ENCODE peak calls at places on chromosomes 5 and 9, in four cellular contexts. Z, A, B and I are unnamed samples. For H3K4me1, the result is how much of the 10 kb centered on the place peaks cover.

GRCh38 chr5:53019320-53019719 is 30.2 kb downstream of the ITGA2 start:
- DNase-seq in B (peak), Z (no peak), A (no peak), I (peak)

GRCh38 chr5:134649163-134649916 is 755 bp downstream of the SEC24A start:
- DNase-seq in Z (peak), B (peak), A (peak), I (no peak)

GRCh38 chr5:38738898-38739743 is 106.7 kb upstream of the OSMR start:
- DNase-seq in Z (no peak), A (no peak), B (peak), I (peak)

GRCh38 chr9:107149756-107150155 is 133.3 kb upstream of the RAD23B start:
- DNase-seq in Z (no peak), B (no peak), A (no peak), I (no peak)

GRCh38 chr5:176578391-176578808 is 29.3 kb downstream of the CDHR2 start:
- DNase-seq in Z (no peak), B (no peak), A (no peak), I (peak)

GRCh38 chr5:125826214-125826613 is 597.0 kb upstream of the GRAMD2B start:
- DNase-seq in Z (no peak), B (no peak), A (no peak), I (no peak)

GRCh38 chr5:159262472-159262858 is 625 bp upstream of the UBLCP1 start:
- DNase-seq in A (no peak), B (no peak), Z (no peak), I (no peak)

GRCh38 chr9:121841771-121842611 is 190.6 kb downstream of the DAB2IP start:
- DNase-seq in Z (no peak), A (no peak), B (peak), I (no peak)

GRCh38 chr9:84970432-84970831 is 300.9 kb downstream of the NTRK2 start:
- DNase-seq in Z (no peak), A (no peak), B (no peak), I (no peak)

GRCh38 chr5:130333089-130333488 is 428.8 kb downstream of the CHSY3 start:
- DNase-seq in Z (no peak), B (peak), A (no peak), I (peak)

GRCh38 chr9:131612851-131613250 is 67.5 kb downstream of the PRRT1B start:
- DNase-seq in B (no peak), A (no peak), Z (no peak), I (no peak)

GRCh38 chr5:9712506-9713285 is 82.5 kb upstream of the TAS2R1 start:
- DNase-seq in Z (no peak), B (peak), A (no peak), I (peak)

GRCh38 chr5:63726491-63726890 is 235.8 kb downstream of the HTR1A start:
- DNase-seq in B (no peak), Z (no peak), A (no peak), I (no peak)

GRCh38 chr5:34762321-34762871 is 76.6 kb upstream of the TTC23L start:
- DNase-seq in B (peak), Z (no peak), A (no peak), I (peak)

GRCh38 chr9:85978496-85978895 is 37.5 kb downstream of the NAA35 start:
- DNase-seq in A (no peak), Z (no peak), B (no peak), I (peak)

GRCh38 chr5:171166766-171167165 is 142.3 kb upstream of the TLX3 start:
- DNase-seq in Z (no peak), B (no peak), A (no peak), I (no peak)

GRCh38 chr5:139104577-139105271 is 93.4 kb downstream of the SIL1 start:
- DNase-seq in B (no peak), Z (no peak), A (peak), I (peak)

GRCh38 chr5:38420691-38421395 is 135.6 kb downstream of the LIFR start:
- DNase-seq in B (peak), Z (no peak), A (no peak), I (peak)

GRCh38 chr5:457195-457961 is 14.4 kb downstream of the EXOC3 start:
- DNase-seq in A (peak), B (no peak), Z (peak), I (no peak)

GRCh38 chr9:130971294-130971849 is 32.3 kb upstream of the FIBCD1 start:
- DNase-seq in A (no peak), Z (no peak), B (no peak), I (no peak)

GRCh38 chr5:103721183-103721582 is 158.6 kb upstream of the NUDT12 start:
- DNase-seq in A (no peak), Z (no peak), B (no peak), I (no peak)

GRCh38 chr9:137482094-137482781 is 23.1 kb upstream of the NSMF start:
- DNase-seq in Z (peak), B (peak), A (peak), I (peak)

GRCh38 chr9:71678999-71679398 is 89.3 kb downstream of the CEMIP2 start:
- DNase-seq in A (no peak), Z (no peak), B (no peak), I (no peak)

GRCh38 chr9:131348631-131349521 is 45.0 kb upstream of the PRRC2B start:
- DNase-seq in A (no peak), Z (peak), B (no peak), I (no peak)

GRCh38 chr9:35553670-35554543 is 51.2 kb upstream of the TESK1 start:
- DNase-seq in Z (no peak), A (peak), B (peak), I (peak)

GRCh38 chr9:134304712-134305111 is 21.5 kb upstream of the RXRA start:
- DNase-seq in B (no peak), A (peak), Z (peak), I (no peak)

GRCh38 chr5:174222891-174223290 is 177.4 kb downstream of the NSG2 start:
- DNase-seq in A (no peak), Z (no peak), B (no peak), I (no peak)
- H3K4me1 ChIP-seq in A (under half), Z (under half), B (under half), I (under half)

DNA sequence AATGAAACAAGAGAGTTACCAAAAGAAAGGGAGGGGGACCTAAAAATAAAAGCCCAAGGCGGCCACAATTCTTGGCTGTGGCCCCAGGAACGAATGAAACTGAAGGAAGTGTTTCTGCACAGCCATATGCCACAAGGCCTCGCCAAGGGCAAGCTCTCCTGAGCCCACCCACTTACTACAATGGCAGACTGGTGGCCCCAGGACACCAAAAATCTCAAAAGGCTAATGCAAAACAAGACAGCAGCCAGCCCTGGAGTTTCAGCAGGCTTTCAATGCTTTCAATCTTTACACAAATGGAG is 4.0 kb downstream of the CAMSAP1 start:
- DNase-seq in Z (no peak), A (no peak), B (no peak), I (no peak)
- H3K4me1 ChIP-seq in Z (half or more), A (under half), B (under half), I (under half)

GRCh38 chr9:69171049-69171448 is 3.0 kb upstream of the TJP2 start:
- DNase-seq in A (no peak), B (no peak), Z (no peak), I (peak)
- H3K4me1 ChIP-seq in A (under half), B (under half), Z (under half), I (under half)

GRCh38 chr9:92747459-92748232 is 17.0 kb downstream of the BICD2 start:
- DNase-seq in A (no peak), Z (peak), B (peak), I (peak)
- H3K4me1 ChIP-seq in A (half or more), Z (half or more), B (under half), I (under half)

DNA sequence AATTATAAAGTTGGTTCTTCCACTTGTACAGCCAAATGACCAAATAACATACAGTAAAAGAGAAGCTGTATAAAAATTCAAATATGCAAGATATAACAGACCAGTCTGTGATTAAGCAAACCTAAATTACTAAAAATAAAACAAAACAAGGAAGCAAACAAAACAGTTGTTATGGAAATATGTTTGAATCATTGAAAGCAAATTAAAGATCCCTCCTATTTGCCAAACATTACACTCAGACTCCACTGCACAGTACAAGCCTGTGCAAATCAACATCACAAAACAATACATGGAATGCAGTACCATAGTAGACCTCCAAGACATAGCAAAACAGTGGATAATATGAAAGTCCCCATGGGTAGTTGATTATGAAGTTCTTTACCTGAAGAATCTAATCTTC is 288.1 kb upstream of the PTGER4 start:
- DNase-seq in A (no peak), B (no peak), Z (no peak), I (no peak)
- H3K4me1 ChIP-seq in A (under half), B (under half), Z (half or more), I (under half)

GRCh38 chr9:739362-739761 is 102.1 kb upstream of the DMRT1 start:
- DNase-seq in B (no peak), A (no peak), Z (no peak), I (no peak)
- H3K4me1 ChIP-seq in B (under half), A (under half), Z (under half), I (under half)